ENCODE peak calls at places on chromosomes 2 and 18, in seven cellular contexts. B is K562, T is spleen, Q is Peyer's patch, J is endothelial cell of umbilical vein, O is esophagus squamous epithelium, M is right lobe of liver. L is an unnamed sample.

GRCh38 chr2:227238242-227239237 is 74.1 kb downstream of the COL4A3 start:
- DNase-seq in T (peak), B (peak), M (peak), Q (peak), J (peak), O (no peak), L (peak)

GRCh38 chr18:48994926-48995835 is 44.4 kb upstream of the SMAD7 start:
- DNase-seq in J (no peak), Q (no peak), B (no peak), T (no peak), O (no peak), M (no peak), L (no peak)

GRCh38 chr18:46042571-46043123 is 29.4 kb downstream of the PSTPIP2 start:
- DNase-seq in J (no peak), B (no peak), T (no peak), O (no peak), Q (no peak), M (no peak), L (no peak)

GRCh38 chr2:185066128-185066527 is 467.8 kb downstream of the ZNF804A start:
- DNase-seq in T (no peak), B (no peak), Q (no peak), J (no peak), M (no peak), O (no peak), L (no peak)

GRCh38 chr2:8480936-8481335 is 200.9 kb upstream of the ID2 start:
- DNase-seq in Q (peak), J (no peak), T (no peak), M (no peak), B (no peak), O (no peak), L (no peak)

GRCh38 chr2:203934006-203934632 is 2.4 kb upstream of the ICOS start:
- DNase-seq in T (no peak), M (no peak), O (no peak), B (no peak), J (no peak), Q (no peak), L (no peak)

GRCh38 chr2:25363733-25364132 is 22.0 kb upstream of the DNMT3A start:
- DNase-seq in O (no peak), M (no peak), J (no peak), T (peak), B (no peak), Q (no peak), L (no peak)

GRCh38 chr2:41949091-41949490 is 98.7 kb upstream of the PKDCC start:
- DNase-seq in Q (no peak), T (no peak), O (no peak), J (no peak), M (no peak), B (no peak), L (no peak)

GRCh38 chr2:218238896-218239295 is 21.9 kb downstream of the ARPC2 start:
- DNase-seq in M (no peak), T (no peak), J (no peak), Q (no peak), B (no peak), O (no peak), L (no peak)

GRCh38 chr2:218245214-218245613 is 15.6 kb upstream of the GPBAR1 start:
- DNase-seq in T (no peak), B (no peak), Q (no peak), O (no peak), J (no peak), M (no peak), L (no peak)

GRCh38 chr2:218249686-218250085 is 11.1 kb upstream of the GPBAR1 start:
- DNase-seq in J (no peak), M (no peak), B (no peak), Q (no peak), O (no peak), T (no peak), L (no peak)

GRCh38 chr2:218244204-218244603 is 16.6 kb upstream of the GPBAR1 start:
- DNase-seq in J (no peak), B (no peak), M (no peak), Q (no peak), T (no peak), O (no peak), L (no peak)

GRCh38 chr2:218244665-218245064 is 16.1 kb upstream of the GPBAR1 start:
- DNase-seq in Q (no peak), T (no peak), B (no peak), M (no peak), J (no peak), O (no peak), L (no peak)
- TF ChIP-seq POLR2A in Q (no peak), T (no peak), B (no peak), M (no peak), J (no peak), O (no peak), L (no peak)

DNA sequence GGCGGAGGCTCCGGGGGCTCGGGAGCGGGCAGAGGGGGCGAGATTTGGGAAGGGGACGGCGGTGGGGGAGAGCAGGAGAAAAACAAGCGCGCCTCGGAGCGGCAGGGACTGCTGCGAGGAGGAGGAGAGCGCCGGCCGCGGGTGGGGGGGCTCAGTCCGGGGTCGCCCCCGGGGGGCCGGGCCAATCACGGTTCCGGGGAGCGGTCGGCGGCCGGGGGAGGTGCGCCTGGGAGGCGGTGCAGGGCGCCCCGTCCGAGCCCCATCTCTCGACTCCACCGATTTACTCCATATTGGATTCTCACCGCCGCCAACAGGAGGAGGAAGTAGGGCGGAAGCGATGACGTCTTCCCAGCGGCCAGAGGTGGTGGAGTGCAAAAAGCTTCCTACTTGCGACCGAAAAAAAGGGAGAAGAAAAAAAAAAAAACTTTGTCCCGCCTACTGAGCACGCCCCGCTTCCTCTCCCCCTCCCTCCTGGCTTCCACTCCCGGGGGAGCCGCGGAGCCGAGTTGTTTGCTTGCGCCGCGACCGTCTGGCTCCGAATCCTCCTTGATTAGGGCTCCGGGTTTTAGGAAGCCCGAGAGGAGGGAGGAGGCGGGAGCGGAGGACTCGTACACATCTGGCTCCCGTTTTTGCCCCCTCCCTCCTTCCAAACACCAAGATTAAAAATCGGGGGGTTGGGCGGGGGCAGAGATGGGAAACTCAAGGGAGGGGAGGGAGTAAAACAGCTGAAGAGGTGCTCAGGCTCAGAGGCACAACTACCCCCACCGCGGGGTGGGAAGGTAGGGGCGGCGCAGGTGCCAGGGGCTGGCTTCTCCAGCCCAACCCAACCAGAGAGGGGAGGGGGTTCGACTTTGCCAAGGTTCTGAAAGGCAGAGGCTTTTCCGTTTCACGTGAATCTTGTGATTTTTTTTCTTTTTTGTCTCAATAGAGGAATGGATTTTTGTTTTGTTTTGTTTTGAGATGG is at the start of gene SPRED2:
- DNase-seq in B (peak), Q (peak), J (peak), M (peak), O (peak), T (peak), L (peak)
- TF ChIP-seq POLR2A in B (peak), Q (peak), J (peak), M (peak), O (no peak), T (no peak), L (peak)

DNA sequence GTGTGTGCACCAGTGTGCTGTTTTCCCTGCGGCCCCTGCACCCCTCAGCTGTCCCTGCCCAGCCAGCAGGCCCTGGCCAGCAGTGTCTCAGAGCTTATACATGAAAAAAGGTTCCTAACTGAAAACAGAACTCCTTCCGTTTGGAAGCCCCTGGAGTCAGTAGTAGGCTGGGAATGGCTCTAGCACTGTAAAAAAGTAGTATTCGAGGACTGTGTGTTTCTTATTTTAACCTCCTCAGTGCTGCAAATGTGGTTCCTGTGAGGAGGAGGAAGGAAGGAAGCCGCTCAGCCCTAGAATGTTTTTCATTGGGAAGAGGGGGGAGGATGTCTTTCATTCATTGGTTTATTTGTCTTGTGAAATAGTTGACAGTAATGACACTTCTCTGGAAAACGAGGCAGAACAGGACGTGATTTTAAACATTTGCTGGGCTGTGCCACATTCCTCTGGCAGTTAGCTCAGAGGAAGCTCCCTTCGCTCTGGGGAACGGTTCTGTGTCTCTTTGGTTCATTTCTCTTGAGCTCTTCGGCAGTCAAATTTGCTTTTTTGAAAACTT is 103.5 kb downstream of the SPTBN1 start:
- DNase-seq in B (peak), O (no peak), M (no peak), Q (no peak), T (no peak), J (peak), L (peak)
- TF ChIP-seq POLR2A in B (no peak), O (no peak), M (peak), Q (no peak), T (peak), J (peak), L (no peak)

GRCh38 chr2:10125842-10126596 is 3.5 kb downstream of the RRM2 start:
- DNase-seq in O (no peak), B (no peak), M (no peak), J (no peak), T (peak), Q (peak), L (no peak)
- TF ChIP-seq POLR2A in O (no peak), B (peak), M (no peak), J (no peak), T (no peak), Q (no peak), L (no peak)

GRCh38 chr2:215917953-215918620 is 95.3 kb downstream of the MREG start:
- DNase-seq in T (no peak), J (peak), M (no peak), O (no peak), B (no peak), Q (no peak), L (no peak)

GRCh38 chr2:215912299-215912842 is 101.0 kb downstream of the MREG start:
- DNase-seq in J (no peak), O (no peak), T (no peak), M (no peak), B (no peak), Q (no peak), L (no peak)

GRCh38 chr2:215911686-215912085 is 101.7 kb downstream of the MREG start:
- DNase-seq in T (no peak), O (no peak), M (no peak), Q (no peak), B (no peak), J (no peak), L (no peak)

GRCh38 chr2:215914067-215914776 is 99.1 kb downstream of the MREG start:
- DNase-seq in J (no peak), O (no peak), T (no peak), M (no peak), B (no peak), Q (no peak), L (no peak)

DNA sequence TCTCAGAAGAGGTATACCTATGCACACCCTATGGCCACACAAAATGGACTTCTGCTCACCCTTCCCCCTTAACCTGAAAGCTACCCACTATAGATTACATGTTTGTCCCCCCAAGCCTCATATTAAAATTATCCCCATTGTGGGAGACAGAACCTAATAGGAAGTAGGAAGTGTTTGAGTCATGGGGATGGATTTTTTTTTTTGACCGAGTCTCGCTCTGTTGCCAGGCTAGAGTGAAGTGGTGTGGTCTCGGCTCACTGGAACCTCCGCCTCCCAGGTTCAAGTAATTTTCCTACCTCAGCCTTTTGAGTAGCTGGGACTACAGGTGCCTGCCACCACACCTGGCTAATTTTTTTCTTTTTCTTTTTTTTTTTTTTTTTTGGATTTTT is 98.6 kb downstream of the MREG start:
- DNase-seq in T (no peak), M (no peak), Q (no peak), O (no peak), B (no peak), J (no peak), L (no peak)
- TF ChIP-seq POLR2A in T (no peak), M (no peak), Q (no peak), O (no peak), B (no peak), J (no peak), L (no peak)

DNA sequence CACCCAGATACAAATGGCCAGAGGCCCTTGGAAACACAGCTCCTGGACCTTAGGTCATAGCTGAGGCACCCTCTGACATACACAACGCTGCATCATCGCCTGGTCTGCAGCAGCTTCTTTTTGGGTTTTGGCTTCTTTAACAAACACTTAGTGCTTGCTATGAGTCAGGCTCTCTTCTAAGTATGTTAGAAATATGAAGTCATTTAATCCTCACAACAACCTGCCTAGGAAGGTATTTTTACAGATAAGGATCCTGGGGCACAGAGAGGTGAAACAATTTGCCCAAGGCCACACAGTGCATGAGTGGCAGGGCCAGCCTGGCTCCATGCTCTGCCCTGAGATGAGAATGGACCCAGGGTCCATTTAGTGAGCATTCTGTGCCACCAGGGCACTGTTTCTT is 96.6 kb downstream of the TMEM17 start:
- DNase-seq in M (no peak), O (no peak), J (no peak), T (no peak), Q (no peak), B (peak), L (no peak)
- TF ChIP-seq POLR2A in M (no peak), O (no peak), J (no peak), T (no peak), Q (no peak), B (no peak), L (no peak)

GRCh38 chr2:219446689-219447088 is 12.0 kb downstream of the SPEG start:
- DNase-seq in Q (no peak), O (no peak), B (no peak), T (no peak), J (no peak), M (no peak), L (no peak)

GRCh38 chr2:219447242-219448098 is 12.8 kb downstream of the SPEG start:
- DNase-seq in T (no peak), O (no peak), B (no peak), Q (no peak), J (no peak), M (no peak), L (no peak)

GRCh38 chr2:219448776-219449476 is 14.3 kb downstream of the SPEG start:
- DNase-seq in Q (no peak), B (no peak), T (no peak), M (no peak), O (no peak), J (no peak), L (no peak)

GRCh38 chr2:219449609-219450008 is 15.0 kb downstream of the SPEG start:
- DNase-seq in T (no peak), O (no peak), M (no peak), B (no peak), J (no peak), Q (no peak), L (no peak)

DNA sequence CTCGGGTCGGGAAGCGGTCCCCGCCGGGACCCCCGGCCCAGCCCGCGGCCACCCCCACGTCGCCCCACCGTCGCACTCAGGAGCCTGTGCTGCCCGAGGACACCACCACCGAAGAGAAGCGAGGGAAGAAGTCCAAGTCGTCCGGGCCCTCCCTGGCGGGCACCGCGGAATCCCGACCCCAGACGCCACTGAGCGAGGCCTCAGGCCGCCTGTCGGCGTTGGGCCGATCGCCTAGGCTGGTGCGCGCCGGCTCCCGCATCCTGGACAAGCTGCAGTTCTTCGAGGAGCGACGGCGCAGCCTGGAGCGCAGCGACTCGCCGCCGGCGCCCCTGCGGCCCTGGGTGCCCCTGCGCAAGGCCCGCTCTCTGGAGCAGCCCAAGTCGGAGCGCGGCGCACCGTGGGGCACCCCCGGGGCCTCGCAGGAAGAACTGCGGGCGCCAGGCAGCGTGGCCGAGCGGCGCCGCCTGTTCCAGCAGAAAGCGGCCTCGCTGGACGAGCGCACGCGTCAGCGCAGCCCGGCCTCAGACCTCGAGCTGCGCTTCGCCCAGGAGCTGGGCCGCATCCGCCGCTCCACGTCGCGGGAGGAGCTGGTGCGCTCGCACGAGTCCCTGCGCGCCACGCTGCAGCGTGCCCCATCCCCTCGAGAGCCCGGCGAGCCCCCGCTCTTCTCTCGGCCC is 13.6 kb downstream of the SPEG start:
- DNase-seq in J (no peak), M (no peak), B (no peak), Q (no peak), T (no peak), O (no peak), L (no peak)
- TF ChIP-seq POLR2A in J (no peak), M (no peak), B (no peak), Q (no peak), T (no peak), O (no peak), L (no peak)

DNA sequence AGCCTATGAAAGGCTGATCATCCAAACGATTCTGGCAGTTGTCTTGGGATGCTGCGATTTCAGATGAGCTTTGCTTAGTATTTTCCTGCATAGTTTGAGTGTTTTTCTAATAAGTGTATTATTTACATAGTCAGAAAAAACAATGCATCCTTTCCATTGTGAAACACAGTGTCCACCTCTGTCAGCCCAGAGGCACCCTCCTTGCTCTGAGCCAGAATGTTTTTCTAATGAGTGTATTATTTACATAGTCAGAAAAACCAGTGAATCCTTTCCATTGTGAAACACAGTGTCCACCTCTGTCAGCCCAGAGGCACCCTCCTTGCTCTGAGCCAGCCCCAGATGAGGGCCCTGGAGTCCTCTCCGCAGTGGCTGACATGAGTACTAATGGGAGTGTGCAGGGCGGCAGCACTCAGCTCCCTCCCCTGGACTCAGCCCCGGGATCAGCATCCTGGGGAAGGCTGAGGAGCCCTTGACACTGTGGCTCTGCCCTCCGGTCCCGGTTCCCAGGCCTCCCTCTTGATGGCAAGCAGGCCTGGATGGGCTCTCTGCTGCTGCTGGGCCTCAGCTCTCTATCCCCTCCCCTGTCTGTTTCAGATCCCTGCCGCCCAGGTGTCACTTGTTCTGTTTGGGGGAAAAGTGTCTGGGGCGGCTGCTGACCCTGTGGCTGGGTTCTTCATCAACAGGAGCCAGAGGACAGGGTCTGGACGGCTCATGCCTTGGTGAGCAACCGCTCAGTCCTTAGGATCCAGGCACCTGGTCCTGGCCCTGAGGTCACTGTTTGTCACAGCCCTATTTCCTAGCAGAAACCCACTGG is 5.9 kb downstream of the MFSD2B start:
- DNase-seq in T (no peak), M (no peak), Q (no peak), J (peak), B (peak), O (no peak), L (peak)
- TF ChIP-seq POLR2A in T (no peak), M (no peak), Q (no peak), J (peak), B (no peak), O (no peak), L (no peak)

GRCh38 chr2:58289029-58289428 is 47.9 kb upstream of the FANCL start:
- DNase-seq in O (no peak), Q (no peak), B (no peak), J (no peak), T (no peak), M (no peak), L (peak)

GRCh38 chr2:58291726-58292430 is 50.8 kb upstream of the FANCL start:
- DNase-seq in J (no peak), Q (no peak), O (no peak), M (no peak), B (no peak), T (no peak), L (no peak)

GRCh38 chr2:58293056-58293455 is 51.9 kb upstream of the FANCL start:
- DNase-seq in M (no peak), Q (no peak), J (no peak), B (no peak), T (no peak), O (no peak), L (no peak)
- TF ChIP-seq POLR2A in M (no peak), Q (no peak), J (no peak), B (no peak), T (no peak), O (no peak), L (no peak)

L was measured in H54.